ENCODE peak calls at places on chromosomes 4 and X, in eight cellular contexts. S, O, X, B, E, R, D and V are unnamed samples. For H3K4me1, the result is how much of the 10 kb centered on the place peaks cover.

GRCh38 chr4:69713593-69713992 is 46.8 kb downstream of the SULT1B1 start:
- DNase-seq in S (no peak), O (no peak), X (no peak), B (peak), E (no peak), R (peak), D (peak), V (no peak)

GRCh38 chrX:154365052-154365600 is 9.3 kb downstream of the FLNA start:
- DNase-seq in S (no peak), O (no peak), X (no peak), B (no peak), E (peak), R (no peak), D (no peak), V (no peak)

GRCh38 chrX:130975947-130976346 is 72.9 kb upstream of the ENOX2 start:
- DNase-seq in S (peak), O (peak), X (no peak), B (no peak), E (peak), R (peak), D (peak), V (peak)

GRCh38 chr4:131509521-131509920 is 1639.6 kb upstream of the PCDH10 start:
- DNase-seq in S (no peak), O (no peak), X (no peak), B (no peak), E (no peak), R (no peak), D (no peak), V (no peak)

GRCh38 chrX:14027031-14027430 is 2.7 kb downstream of the GEMIN8 start:
- DNase-seq in S (no peak), O (no peak), X (no peak), B (no peak), E (no peak), R (peak), D (peak), V (peak)

GRCh38 chrX:12825801-12826200 is 34.6 kb downstream of the PRPS2 start:
- DNase-seq in S (no peak), O (no peak), X (no peak), B (no peak), E (no peak), R (no peak), D (no peak), V (no peak)

GRCh38 chrX:103565752-103566151 is 19.6 kb upstream of the TCEAL4 start:
- DNase-seq in S (no peak), O (no peak), X (no peak), B (no peak), E (no peak), R (no peak), D (peak), V (no peak)

GRCh38 chr4:2289311-2289954 is 27.5 kb upstream of the MXD4 start:
- DNase-seq in S (no peak), O (no peak), X (peak), B (peak), E (no peak), R (no peak), D (no peak), V (no peak)

GRCh38 chrX:3184176-3184930 is 143.1 kb downstream of the ARSF start:
- DNase-seq in S (no peak), O (no peak), X (no peak), B (no peak), E (no peak), R (no peak), D (peak), V (no peak)

DNA sequence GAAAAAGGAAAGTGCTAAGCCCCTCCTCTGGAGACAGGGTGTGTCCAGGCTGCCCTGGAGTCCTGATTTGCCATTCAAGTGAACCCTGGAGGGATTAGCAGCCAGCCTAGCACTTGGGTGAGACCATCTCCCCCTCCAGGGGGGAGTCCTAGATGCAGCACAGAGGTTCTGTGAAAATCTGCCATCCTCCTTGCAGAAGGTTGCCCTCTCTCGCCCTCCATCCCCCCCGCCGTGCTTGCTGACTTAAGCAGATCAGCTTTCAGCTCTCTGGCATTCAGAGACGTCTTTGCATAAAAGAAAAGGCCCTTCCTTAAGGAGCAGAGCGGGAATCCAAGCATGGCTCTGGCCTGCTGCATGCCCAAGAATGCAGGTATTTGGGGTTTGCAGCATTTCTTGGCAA is 102.1 kb upstream of the SCML1 start:
- DNase-seq in S (no peak), O (peak), X (no peak), B (no peak), E (peak), R (peak), D (no peak), V (no peak)
- H3K4me3 ChIP-seq in S (no peak), O (no peak), X (no peak), B (no peak), E (no peak), R (no peak), D (no peak), V (no peak)

GRCh38 chr4:3439391-3439790 is 2.4 kb upstream of the HGFAC start:
- DNase-seq in S (no peak), O (no peak), X (no peak), B (no peak), E (no peak), R (no peak), D (no peak), V (no peak)
- H3K4me1 ChIP-seq in S (under half), O (under half), X (half or more), B (under half), E (under half), R (under half), D (under half), V (under half)

GRCh38 chr4:1208266-1208961 is 36.0 kb upstream of the SPON2 start:
- DNase-seq in S (peak), O (peak), X (peak), B (no peak), E (no peak), R (peak), D (no peak), V (no peak)
- H3K27ac ChIP-seq in S (no peak), O (peak), X (no peak), B (peak), E (no peak), R (no peak), D (no peak), V (no peak)

DNA sequence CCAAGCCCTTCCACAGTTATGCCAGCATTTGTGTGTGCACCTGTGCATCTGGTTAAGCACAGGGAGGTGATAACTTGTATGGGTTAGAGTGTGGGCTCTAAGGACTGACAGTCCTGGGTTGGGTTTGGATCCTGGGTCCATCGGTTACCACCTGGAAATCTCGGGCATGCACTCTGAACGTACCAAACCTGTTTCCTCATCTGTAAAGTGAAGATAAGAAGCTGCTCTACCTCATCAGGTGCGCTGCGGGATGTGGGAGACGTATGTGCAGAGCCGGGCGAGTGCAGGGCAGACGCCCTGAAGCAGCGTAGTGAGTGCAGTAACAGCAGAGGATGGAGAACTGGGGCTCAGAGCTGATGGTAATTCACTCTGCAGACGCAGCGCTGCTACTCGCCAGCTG is 64.3 kb downstream of the HADH start:
- DNase-seq in S (no peak), O (no peak), X (no peak), B (no peak), E (no peak), R (no peak), D (no peak), V (no peak)
- H3K4me3 ChIP-seq in S (no peak), O (no peak), X (no peak), B (no peak), E (no peak), R (no peak), D (no peak), V (no peak)

GRCh38 chrX:374566-374965 is 12.1 kb downstream of the PPP2R3B start:
- DNase-seq in S (no peak), O (no peak), X (no peak), B (no peak), E (no peak), R (no peak), D (peak), V (no peak)

GRCh38 chrX:372856-373640 is 13.7 kb downstream of the PPP2R3B start:
- DNase-seq in S (no peak), O (no peak), X (no peak), B (no peak), E (peak), R (no peak), D (peak), V (no peak)

GRCh38 chrX:375181-376036 is 11.3 kb downstream of the PPP2R3B start:
- DNase-seq in S (no peak), O (no peak), X (no peak), B (no peak), E (no peak), R (no peak), D (no peak), V (no peak)

GRCh38 chrX:371907-372306 is 14.8 kb downstream of the PPP2R3B start:
- DNase-seq in S (no peak), O (no peak), X (no peak), B (no peak), E (no peak), R (no peak), D (no peak), V (no peak)

GRCh38 chrX:373641-374471 is 12.9 kb downstream of the PPP2R3B start:
- DNase-seq in S (no peak), O (no peak), X (no peak), B (no peak), E (peak), R (no peak), D (peak), V (no peak)
- H3K4me1 ChIP-seq in S (under half), O (under half), X (under half), B (under half), E (under half), R (under half), D (under half), V (under half)

GRCh38 chrX:40040686-40041461 is 56.9 kb downstream of the BCOR start:
- DNase-seq in S (no peak), O (no peak), X (no peak), B (no peak), E (no peak), R (no peak), D (no peak), V (no peak)
- H3K27ac ChIP-seq in S (no peak), O (no peak), X (no peak), B (no peak), E (no peak), R (no peak), D (no peak), V (no peak)

DNA sequence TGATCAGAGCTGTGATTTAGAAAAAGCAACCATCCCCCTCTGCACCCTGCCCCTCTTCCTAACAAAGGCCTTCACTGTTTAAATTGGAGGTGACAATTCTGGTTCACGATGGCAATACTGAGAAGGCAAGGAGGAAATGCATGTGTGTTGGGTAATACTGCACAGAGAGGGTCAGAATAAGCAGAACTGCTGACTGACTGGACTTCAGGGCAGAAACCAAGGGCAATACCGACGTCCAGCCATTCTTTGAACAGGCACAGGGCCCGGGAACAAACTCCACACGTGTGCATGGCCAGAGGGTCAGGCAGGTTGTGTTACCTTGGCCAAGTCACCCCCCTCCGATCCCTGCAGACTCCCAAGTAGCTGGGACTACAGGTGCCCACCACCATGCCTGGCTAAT is 6.0 kb downstream of the ACSL1 start:
- DNase-seq in S (no peak), O (no peak), X (peak), B (no peak), E (no peak), R (no peak), D (no peak), V (no peak)
- H3K4me3 ChIP-seq in S (no peak), O (no peak), X (no peak), B (no peak), E (no peak), R (no peak), D (no peak), V (no peak)

DNA sequence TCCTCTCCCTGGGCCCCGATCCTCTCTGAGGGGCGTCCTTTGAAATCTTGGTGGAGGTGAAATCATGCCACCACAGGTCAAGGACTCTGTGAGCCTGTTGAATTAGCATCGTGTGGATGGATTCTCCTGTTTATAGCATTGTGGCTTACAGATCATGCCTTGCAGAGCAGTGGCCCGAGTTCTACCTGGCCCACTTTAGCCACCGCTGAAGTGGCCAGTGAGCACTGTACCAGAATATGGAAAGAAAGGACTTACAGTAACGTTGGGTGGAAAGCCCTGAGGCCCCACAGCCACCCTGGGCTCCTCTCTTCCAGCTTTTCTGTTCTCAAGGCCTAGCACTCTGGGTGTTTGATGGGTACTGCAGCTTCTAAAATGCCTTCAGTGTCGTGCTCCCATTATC is 35.3 kb downstream of the NPFFR2 start:
- DNase-seq in S (no peak), O (no peak), X (no peak), B (no peak), E (no peak), R (no peak), D (no peak), V (no peak)
- H3K4me1 ChIP-seq in S (under half), O (under half), X (under half), B (under half), E (under half), R (under half), D (under half), V (under half)